ENCODE peak calls at places on chromosomes 13 and 19, in seven cellular contexts. M is astrocyte of the spinal cord, G is cardiac muscle cell, Y is epithelial cell of esophagus, V is BE2C, R is right lobe of liver, A is IMR-90. H is an unnamed sample.

GRCh38 chr13:33487575-33488243 is 202.2 kb upstream of the STARD13 start:
- DNase-seq in M (peak; percentile 37), A (peak; percentile 65), Y (peak; percentile 56), G (no peak), R (no peak), V (no peak), H (no peak)

GRCh38 chr19:32622002-32622401 is 41.0 kb downstream of the PDCD5 start:
- DNase-seq in V (no peak), G (no peak), A (no peak), M (peak; percentile 16), Y (no peak), R (no peak), H (no peak)

GRCh38 chr13:75812751-75813181 is 176.6 kb downstream of the LMO7 start:
- DNase-seq in M (peak; percentile 51), G (no peak), V (no peak), A (peak; percentile 35), Y (no peak), R (no peak), H (no peak)

GRCh38 chr19:56692496-56692895 is 20.9 kb upstream of the ZNF835 start:
- DNase-seq in M (no peak), R (no peak), G (no peak), A (no peak), V (no peak), Y (no peak), H (no peak)

GRCh38 chr13:51317262-51317661 is 22.2 kb upstream of the SERPINE3 start:
- DNase-seq in Y (no peak), A (peak; percentile 17), V (no peak), R (no peak), M (peak; percentile 81), G (no peak), H (no peak)

GRCh38 chr19:18741124-18741493 is 50.0 kb downstream of the COMP start:
- DNase-seq in Y (no peak), R (no peak), V (peak; percentile 13), G (no peak), A (no peak), M (no peak), H (no peak)

GRCh38 chr19:13987101-13987890 is 18.8 kb downstream of the RFX1 start:
- DNase-seq in Y (no peak), V (no peak), A (no peak), M (no peak), G (no peak), R (no peak), H (peak; percentile 67)

GRCh38 chr13:99431927-99432636 is 69.2 kb upstream of the TM9SF2 start:
- DNase-seq in A (no peak), Y (no peak), V (no peak), M (no peak), R (no peak), G (peak; percentile 32), H (no peak)

GRCh38 chr13:19592657-19593175 is 31.4 kb upstream of the TPTE2 start:
- DNase-seq in Y (no peak), G (no peak), V (no peak), M (no peak), A (no peak), R (no peak), H (no peak)

GRCh38 chr19:33806434-33806881 is 9.8 kb downstream of the KCTD15 start:
- DNase-seq in A (no peak), V (no peak), R (no peak), M (no peak), G (no peak), Y (peak; percentile 66), H (no peak)

GRCh38 chr19:2110822-2111221 is 14.1 kb downstream of the IZUMO4 start:
- DNase-seq in A (no peak), G (no peak), R (no peak), Y (no peak), M (no peak), V (no peak), H (no peak)

GRCh38 chr13:30466841-30467252 is 1.1 kb upstream of the HMGB1 start:
- DNase-seq in A (peak; percentile 20), Y (no peak), M (peak; percentile 27), V (no peak), R (no peak), G (no peak), H (no peak)

GRCh38 chr13:50589651-50590054 is 253.8 kb downstream of the DLEU7 start:
- DNase-seq in A (peak; percentile 85), R (no peak), M (peak; percentile 90), V (no peak), Y (peak; percentile 86), G (no peak), H (no peak)

GRCh38 chr19:2527171-2527570 is 51.2 kb downstream of the GADD45B start:
- DNase-seq in G (no peak), A (no peak), R (no peak), V (no peak), M (no peak), Y (no peak), H (no peak)

GRCh38 chr13:91242652-91243051 is 104.8 kb upstream of the MIR17HG start:
- DNase-seq in Y (no peak), M (peak; percentile 58), R (no peak), A (no peak), G (no peak), V (no peak), H (no peak)

GRCh38 chr19:13913352-13913751 is 7.4 kb downstream of the CC2D1A start:
- DNase-seq in G (no peak), R (no peak), A (no peak), V (no peak), Y (no peak), M (no peak), H (no peak)

GRCh38 chr13:67228909-67229308 is 1.2 kb downstream of the PCDH9 start:
- DNase-seq in R (no peak), G (no peak), A (peak; percentile 32), M (peak; percentile 33), V (no peak), Y (no peak), H (no peak)

GRCh38 chr13:67227131-67227983 is 2.8 kb downstream of the PCDH9 start:
- DNase-seq in A (no peak), G (no peak), Y (no peak), R (no peak), M (no peak), V (no peak), H (no peak)

GRCh38 chr13:67226686-67227085 is 3.5 kb downstream of the PCDH9 start:
- DNase-seq in A (no peak), G (no peak), M (no peak), V (no peak), R (no peak), Y (no peak), H (no peak)

GRCh38 chr13:67229438-67230242 is 496 bp downstream of the PCDH9 start:
- DNase-seq in R (no peak), Y (peak; percentile 41), M (no peak), A (peak; percentile 10), G (peak; percentile 5), V (no peak), H (no peak)

GRCh38 chr13:67228031-67228430 is 2.1 kb downstream of the PCDH9 start:
- DNase-seq in G (no peak), M (no peak), R (no peak), A (no peak), Y (no peak), V (no peak), H (no peak)
- H3K4me3 ChIP-seq in G (no peak overlapping the region), M (peak overlapping the region; percentile 80), R (no peak overlapping the region), A (no peak overlapping the region), Y (no peak overlapping the region), V (peak overlapping the region; percentile 96), H (no peak overlapping the region)

DNA sequence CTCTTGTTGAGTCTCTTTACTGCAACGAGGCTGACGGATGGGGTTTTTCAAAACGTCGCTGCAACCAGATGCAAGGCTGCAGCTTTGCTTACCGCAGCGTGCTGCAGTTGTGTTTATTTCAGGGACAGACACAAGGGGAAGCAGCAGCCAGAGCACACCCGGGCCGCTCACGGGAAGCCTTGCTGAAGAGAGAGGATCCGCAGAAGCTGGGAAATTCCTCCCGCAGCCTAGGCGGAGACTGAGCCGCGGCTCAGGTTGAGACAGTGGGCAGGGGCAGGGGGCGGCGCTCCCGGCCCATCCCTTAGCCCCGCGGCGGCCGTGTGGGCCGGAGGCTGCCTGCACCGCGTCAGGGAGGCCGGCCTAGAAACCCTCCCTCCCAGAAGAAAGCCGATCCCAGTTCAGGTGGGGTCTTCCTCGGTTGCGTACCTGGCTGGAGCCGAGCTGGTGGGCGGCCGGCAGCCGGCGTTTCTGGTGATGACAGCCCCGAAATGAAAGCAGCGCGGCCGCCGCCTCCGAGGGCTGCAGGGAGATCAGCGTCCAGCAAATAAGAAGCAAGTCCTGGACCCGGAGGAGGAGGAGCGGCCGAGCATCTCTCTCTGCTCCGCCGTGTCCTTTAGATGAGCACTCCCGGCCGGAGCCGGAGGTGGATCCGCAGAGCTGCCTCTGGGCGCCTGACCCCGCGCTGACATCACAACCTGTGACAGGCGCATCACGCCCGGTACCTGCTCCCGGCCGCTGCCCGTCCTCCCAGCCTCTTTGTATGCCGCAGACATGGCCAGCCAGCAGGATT is at the start of gene FRY:
- DNase-seq in Y (peak; percentile 40), G (peak; percentile 78), R (peak; percentile 84), V (peak; percentile 80), A (peak; percentile 58), M (peak; percentile 55), H (peak; percentile 51)
- TF ChIP-seq CTCF in Y (peak; percentile 12), G (peak; percentile 24), R (peak; percentile 6), V (peak; percentile 12), A (peak; percentile 2), M (no peak), H (no peak)

GRCh38 chr13:110244926-110245325 is 62.0 kb downstream of the COL4A1 start:
- DNase-seq in M (no peak), V (no peak), A (no peak), R (peak; percentile 30), G (no peak), Y (no peak), H (no peak)

GRCh38 chr13:110245421-110245899 is 61.5 kb downstream of the COL4A1 start:
- DNase-seq in G (no peak), M (peak; percentile 47), R (peak; percentile 38), V (no peak), A (peak; percentile 76), Y (no peak), H (no peak)

GRCh38 chr13:110248449-110249143 is 58.4 kb downstream of the COL4A1 start:
- DNase-seq in V (no peak), Y (no peak), R (peak; percentile 36), G (no peak), A (no peak), M (no peak), H (peak; percentile 17)

GRCh38 chr13:110244096-110244830 is 62.7 kb downstream of the COL4A1 start:
- DNase-seq in G (no peak), V (no peak), R (no peak), M (no peak), Y (no peak), A (peak; percentile 42), H (no peak)

GRCh38 chr13:110246530-110246929 is 60.4 kb downstream of the COL4A1 start:
- DNase-seq in M (no peak), R (peak; percentile 23), Y (no peak), V (no peak), A (no peak), G (no peak), H (no peak)
- H3K4me3 ChIP-seq in M (no peak overlapping the region), R (no peak overlapping the region), Y (no peak overlapping the region), V (no peak overlapping the region), A (no peak overlapping the region), G (no peak overlapping the region), H (no peak overlapping the region)

DNA sequence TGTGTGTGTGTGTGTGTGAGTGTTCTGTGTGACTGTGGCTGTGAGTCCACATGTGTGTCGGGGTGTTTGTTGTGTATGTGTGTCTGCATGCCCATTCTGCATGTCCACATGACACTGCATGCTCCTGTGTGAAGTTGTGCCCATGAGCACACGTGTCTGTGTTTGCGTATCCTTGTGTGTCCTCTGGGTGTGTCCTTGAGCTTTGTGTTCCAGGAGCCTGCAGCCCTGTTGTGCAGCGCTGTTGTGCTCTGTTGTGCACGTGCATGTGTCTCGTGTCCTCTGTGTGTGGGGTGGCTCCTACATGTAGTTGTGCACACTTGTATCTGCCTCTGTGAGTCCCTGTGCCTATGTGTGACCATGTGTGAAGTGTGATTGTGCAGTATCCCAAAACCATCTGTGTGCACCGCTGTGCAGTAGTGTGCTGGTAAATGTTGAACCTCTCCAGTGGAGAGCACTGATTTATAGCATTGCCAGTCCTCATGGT is 2.2 kb upstream of the ARHGEF18 start:
- DNase-seq in M (no peak), G (no peak), Y (no peak), V (no peak), A (no peak), R (no peak), H (no peak)
- TF ChIP-seq CTCF in M (no peak), G (no peak), Y (no peak), V (no peak), A (no peak), R (no peak), H (no peak)